ENCODE peak calls at places on chromosomes 12 and 14, in four cellular contexts. S, C, H and V are unnamed samples.

GRCh38 chr14:90419200-90419599 is 22.4 kb downstream of the CALM1 start:
- DNase-seq in S (peak; percentile 49), H (peak; percentile 87), C (no peak), V (peak; percentile 87)

GRCh38 chr12:7937867-7938506 is 2.0 kb upstream of the SLC2A3 start:
- DNase-seq in H (no peak), S (no peak), C (peak; percentile 28), V (no peak)

GRCh38 chr14:99564256-99564902 is 39.6 kb downstream of the CCDC85C start:
- DNase-seq in S (no peak), H (no peak), C (no peak), V (peak; percentile 69)

GRCh38 chr12:47033081-47033480 is 46.3 kb upstream of the PCED1B start:
- DNase-seq in S (no peak), C (peak; percentile 12), H (no peak), V (peak; percentile 73)

GRCh38 chr12:49888461-49889151 is 15.1 kb downstream of the FAIM2 start:
- DNase-seq in H (no peak), C (no peak), S (no peak), V (no peak)

GRCh38 chr12:79681008-79681590 is 9.7 kb downstream of the PAWR start:
- DNase-seq in S (no peak), H (no peak), C (no peak), V (no peak)

GRCh38 chr14:40393143-40393542 is 960.9 kb upstream of the FBXO33 start:
- DNase-seq in S (no peak), H (no peak), C (no peak), V (no peak)

GRCh38 chr14:60665178-60665555 is 15.9 kb upstream of the SIX1 start:
- DNase-seq in C (no peak), H (no peak), S (no peak), V (no peak)

GRCh38 chr14:104515811-104516780 is 63.5 kb upstream of the C14orf180 start:
- DNase-seq in C (no peak), H (peak; percentile 68), S (no peak), V (peak; percentile 34)

GRCh38 chr12:38907171-38907923 is 2.0 kb upstream of the CPNE8 start:
- DNase-seq in H (no peak), C (no peak), S (no peak), V (no peak)

GRCh38 chr14:22485178-22485577 is 103.8 kb downstream of the DAD1 start:
- DNase-seq in S (no peak), C (no peak), H (no peak), V (no peak)

GRCh38 chr14:53979747-53980642 is 23.4 kb upstream of the BMP4 start:
- DNase-seq in S (no peak), C (peak; percentile 31), H (no peak), V (no peak)

GRCh38 chr12:128745772-128746689 is 77.7 kb downstream of the SLC15A4 start:
- DNase-seq in C (no peak), H (no peak), S (no peak), V (no peak)

GRCh38 chr12:88471641-88472040 is 108.6 kb downstream of the KITLG start:
- DNase-seq in C (no peak), H (no peak), S (no peak), V (no peak)

GRCh38 chr12:123024819-123025391 is 44.4 kb downstream of the ARL6IP4 start:
- DNase-seq in C (no peak), H (no peak), S (no peak), V (no peak)

GRCh38 chr12:34605955-34606748 is 583.9 kb downstream of the ALG10 start:
- DNase-seq in S (no peak), C (no peak), H (peak; percentile 49), V (no peak)

GRCh38 chr14:69005432-69006148 is 26.5 kb upstream of the ACTN1 start:
- DNase-seq in S (peak; percentile 40), H (peak; percentile 86), C (no peak), V (peak; percentile 91)

GRCh38 chr12:34607520-34608195 is 585.4 kb downstream of the ALG10 start:
- DNase-seq in C (no peak), S (no peak), H (peak; percentile 72), V (peak; percentile 54)

GRCh38 chr14:68593806-68594536 is 198.9 kb downstream of the ZFP36L1 start:
- DNase-seq in S (no peak), C (no peak), H (no peak), V (no peak)

GRCh38 chr12:45232771-45233372 is 17.0 kb downstream of the ANO6 start:
- DNase-seq in H (peak; percentile 78), C (no peak), S (peak; percentile 75), V (peak; percentile 79)

GRCh38 chr12:20653871-20654270 is 41.3 kb upstream of the SLCO1C1 start:
- DNase-seq in S (no peak), C (no peak), H (no peak), V (no peak)

GRCh38 chr14:37622231-37622923 is 26.9 kb downstream of the TTC6 start:
- DNase-seq in H (no peak), S (no peak), C (no peak), V (no peak)

GRCh38 chr14:103105580-103106168 is 11.1 kb downstream of the EXOC3L4 start:
- DNase-seq in S (no peak), C (no peak), H (no peak), V (no peak)